ENCODE peak calls at places on chromosomes 7 and 10, in five cellular contexts. D, U, T, S and N are unnamed samples.

GRCh38 chr10:114246679-114247305 is 7.7 kb downstream of the VWA2 start:
- DNase-seq in S (no peak), T (no peak), D (no peak), U (no peak), N (no peak)

GRCh38 chr7:12481722-12482121 is 78.1 kb upstream of the VWDE start:
- DNase-seq in D (no peak), S (no peak), T (no peak), U (no peak), N (no peak)

GRCh38 chr7:31550432-31550831 is 36.5 kb downstream of the ITPRID1 start:
- DNase-seq in T (no peak), D (no peak), S (no peak), U (no peak), N (no peak)

GRCh38 chr10:15571570-15571969 is 148.2 kb downstream of the ITGA8 start:
- DNase-seq in T (peak; percentile 77), S (peak; percentile 77), D (no peak), U (peak; percentile 79), N (no peak)

GRCh38 chr10:96978621-96979154 is 146.6 kb downstream of the LCOR start:
- DNase-seq in T (no peak), S (no peak), D (no peak), U (no peak), N (no peak)

GRCh38 chr7:120344276-120344675 is 71.3 kb downstream of the KCND2 start:
- DNase-seq in D (no peak), S (peak; percentile 24), U (no peak), T (peak; percentile 44), N (no peak)

GRCh38 chr7:139111885-139112284 is 2.4 kb upstream of the ZC3HAV1 start:
- DNase-seq in T (no peak), U (no peak), D (no peak), S (no peak), N (no peak)

GRCh38 chr10:82310839-82311238 is 435.8 kb downstream of the NRG3 start:
- DNase-seq in S (no peak), U (no peak), D (no peak), T (peak; percentile 40), N (no peak)

GRCh38 chr7:6167004-6167551 is 105.3 kb downstream of the CYTH3 start:
- DNase-seq in D (no peak), U (no peak), T (no peak), S (no peak), N (no peak)

GRCh38 chr10:126685756-126686155 is 15.3 kb upstream of the C10orf90 start:
- DNase-seq in D (no peak), T (no peak), S (no peak), U (no peak), N (no peak)

GRCh38 chr10:77692782-77693181 is 55.2 kb upstream of the KCNMA1 start:
- DNase-seq in D (no peak), U (no peak), S (peak; percentile 27), T (peak; percentile 55), N (no peak)
- TF ChIP-seq CTCF in D (no peak), U (no peak), S (peak; percentile 13), T (peak; percentile 12), N (no peak)

GRCh38 chr10:37490266-37490665 is 364.9 kb downstream of the ANKRD30A start:
- DNase-seq in D (no peak), T (peak; percentile 7), S (no peak), U (no peak), N (no peak)

GRCh38 chr10:37496061-37496460 is 361.3 kb downstream of the ZNF248 start:
- DNase-seq in D (no peak), T (no peak), U (no peak), S (no peak), N (no peak)

GRCh38 chr10:37489658-37490003 is 364.2 kb downstream of the ANKRD30A start:
- DNase-seq in U (no peak), T (no peak), S (no peak), D (no peak), N (no peak)

GRCh38 chr10:37495415-37495814 is 362.0 kb downstream of the ZNF248 start:
- DNase-seq in D (no peak), U (no peak), S (peak; percentile 2), T (peak; percentile 18), N (no peak)
- TF ChIP-seq CTCF in D (no peak), U (peak; percentile 51), S (peak; percentile 13), T (peak; percentile 6), N (no peak)

DNA sequence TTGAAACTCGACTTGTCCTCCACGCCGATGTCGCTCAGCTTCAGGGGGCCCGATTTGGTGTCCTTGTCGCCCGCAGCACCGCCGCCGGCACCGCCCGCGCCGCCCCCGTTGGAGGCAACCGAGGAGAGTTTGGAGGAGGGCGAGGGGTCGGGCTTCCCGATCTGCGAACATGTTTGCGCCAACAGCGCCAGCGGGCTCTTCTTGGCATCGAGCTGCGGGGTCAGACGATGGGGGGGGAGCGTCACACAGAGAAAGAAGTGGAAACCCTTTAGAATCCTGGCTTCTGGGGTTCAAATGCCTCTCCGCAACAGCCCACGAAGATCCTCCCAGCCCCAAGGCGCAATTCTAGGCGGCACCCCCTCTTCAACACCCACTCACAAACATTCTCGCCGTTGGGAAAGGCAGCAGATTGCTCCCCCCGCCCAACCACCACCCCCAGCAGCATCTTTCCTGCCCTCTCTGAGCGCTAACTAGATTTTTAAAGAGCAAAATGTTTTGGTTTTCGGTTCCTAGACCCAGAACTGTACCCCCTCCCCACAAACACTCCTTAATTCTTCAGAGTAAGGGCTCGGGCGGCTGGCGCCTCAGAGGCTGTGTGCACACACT is 1.3 kb downstream of the ZNF503 start:
- DNase-seq in S (peak; percentile 32), T (peak; percentile 38), U (no peak), D (peak; percentile 56), N (no peak)
- TF ChIP-seq CTCF in S (no peak), T (no peak), U (no peak), D (no peak), N (peak; percentile 0)

DNA sequence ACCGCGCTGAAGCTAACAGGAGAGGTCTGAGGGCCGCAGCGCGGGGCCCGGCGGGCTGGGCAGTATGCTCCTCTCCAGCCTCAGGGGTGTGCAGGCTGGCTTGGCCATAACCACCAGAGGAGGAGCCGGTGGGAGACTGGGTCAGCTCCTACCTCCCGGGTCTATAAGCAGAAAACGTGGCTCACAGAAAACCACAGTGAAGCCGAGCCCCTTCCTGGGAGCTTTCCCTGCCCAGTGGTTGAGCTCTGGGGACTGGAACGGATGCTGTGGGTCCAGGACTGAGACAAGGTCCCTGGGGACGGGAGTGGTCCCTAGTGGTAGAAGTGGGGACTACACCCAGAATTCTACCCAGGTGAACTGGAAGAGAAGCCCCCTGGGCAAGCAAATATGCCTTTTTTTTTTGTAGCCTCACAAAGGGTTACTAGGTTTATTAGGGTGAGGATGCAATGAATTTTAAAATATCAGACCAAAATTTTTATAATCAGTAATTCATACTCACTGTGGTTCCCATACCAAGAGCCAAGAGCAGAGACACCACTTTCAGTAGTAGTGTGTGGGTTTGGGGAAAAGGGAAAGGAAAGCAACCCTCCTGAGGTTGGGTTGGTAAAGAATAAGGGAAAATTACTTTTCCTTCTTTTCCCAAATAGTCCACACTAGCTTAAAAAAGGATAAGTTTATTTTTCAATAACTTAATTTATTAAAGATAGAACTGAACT is 67.9 kb upstream of the PRKCQ start:
- DNase-seq in S (peak; percentile 14), D (no peak), U (peak; percentile 54), T (no peak), N (no peak)
- TF ChIP-seq CTCF in S (peak; percentile 56), D (peak; percentile 75), U (peak; percentile 33), T (peak; percentile 40), N (peak; percentile 80)

GRCh38 chr7:44797329-44798258 is 1.1 kb downstream of the PPIA start:
- DNase-seq in S (peak; percentile 83), U (peak; percentile 96), T (peak; percentile 90), D (peak; percentile 91), N (peak; percentile 87)
- TF ChIP-seq CTCF in S (peak; percentile 27), U (peak; percentile 15), T (peak; percentile 28), D (peak; percentile 42), N (peak; percentile 54)